ENCODE peak calls at places on chromosome X, in nine cellular contexts. T is activated effector memory CD4-positive, alpha-beta T cell treated with anti-CD3 and anti-CD28 coated beads, Interleukin-2, amount 50 U/mL, for 16 hours; D is uterus; Q is T47D; R is breast epithelium; J is cortex of kidney; W is HTR-8/SVneo; X is Panc1; B is NCI-H345. M is an unnamed sample.
A peak's percentile ranks its signal among the peaks of the same experiment; 100 is the strongest.

GRCh38 chrX:22135994-22136684 is 104.0 kb downstream of the PHEX start:
- DNase-seq in T (no peak), D (peak; percentile 31), Q (no peak), R (peak; percentile 38), J (no peak), W (peak; percentile 54), X (no peak), B (peak; percentile 69), M (no peak)

GRCh38 chrX:132086717-132087116 is 41.1 kb downstream of the FRMD7 start:
- DNase-seq in T (no peak), D (no peak), Q (no peak), R (no peak), J (no peak), W (no peak), X (no peak), B (no peak), M (no peak)

GRCh38 chrX:15680401-15680800 is 15.8 kb upstream of the CLTRN start:
- DNase-seq in T (no peak), D (no peak), Q (no peak), R (no peak), J (no peak), W (no peak), X (no peak), B (no peak), M (no peak)

GRCh38 chrX:149511081-149511480 is 6.0 kb upstream of the IDS start:
- DNase-seq in T (no peak), D (no peak), Q (no peak), R (no peak), J (no peak), W (no peak), X (no peak), B (no peak), M (no peak)

GRCh38 chrX:130772313-130773140 is 130.5 kb downstream of the ENOX2 start:
- DNase-seq in T (no peak), D (no peak), Q (no peak), R (no peak), J (no peak), W (no peak), X (no peak), B (peak; percentile 61), M (no peak)

GRCh38 chrX:18886344-18887161 is 97.4 kb downstream of the PHKA2 start:
- DNase-seq in T (peak; percentile 80), D (peak; percentile 76), Q (peak; percentile 34), R (peak; percentile 75), J (no peak), W (peak; percentile 18), X (peak; percentile 15), B (peak; percentile 39), M (peak; percentile 30)

GRCh38 chrX:9897761-9898161 is 69.4 kb upstream of the CLDN34 start:
- DNase-seq in T (no peak), D (no peak), Q (no peak), R (no peak), J (no peak), W (peak; percentile 42), X (no peak), B (no peak), M (no peak)

GRCh38 chrX:101460669-101461068 is 24.6 kb upstream of the ARMCX4 start:
- DNase-seq in T (no peak), D (no peak), Q (no peak), R (no peak), J (no peak), W (no peak), X (no peak), B (no peak), M (no peak)

GRCh38 chrX:133698298-133698697 is 283.0 kb upstream of the GPC4 start:
- DNase-seq in T (no peak), D (no peak), Q (no peak), R (no peak), J (no peak), W (no peak), X (peak; percentile 10), B (no peak), M (no peak)

GRCh38 chrX:20906571-20906970 is 467.6 kb upstream of the CNKSR2 start:
- DNase-seq in T (no peak), D (no peak), Q (no peak), R (no peak), J (no peak), W (no peak), X (no peak), B (no peak), M (no peak)

GRCh38 chrX:125094901-125095300 is 224.8 kb upstream of the TEX13C start:
- DNase-seq in T (no peak), D (no peak), Q (no peak), R (no peak), J (no peak), W (no peak), X (no peak), B (no peak), M (no peak)

GRCh38 chrX:150167482-150168324 is 195.4 kb upstream of the MAMLD1 start:
- DNase-seq in T (no peak), D (no peak), Q (no peak), R (no peak), J (no peak), W (no peak), X (no peak), B (no peak), M (no peak)

GRCh38 chrX:136115124-136115908 is 32.0 kb upstream of the FHL1 start:
- DNase-seq in T (no peak), D (peak; percentile 43), Q (no peak), R (no peak), J (no peak), W (no peak), X (no peak), B (no peak), M (no peak)

GRCh38 chrX:18964880-18965279 is 19.0 kb downstream of the PHKA2 start:
- DNase-seq in T (no peak), D (no peak), Q (no peak), R (no peak), J (no peak), W (no peak), X (no peak), B (no peak), M (no peak)

GRCh38 chrX:16196829-16197228 is 29.5 kb downstream of the MAGEB17 start:
- DNase-seq in T (no peak), D (no peak), Q (no peak), R (no peak), J (no peak), W (no peak), X (no peak), B (no peak), M (no peak)

GRCh38 chrX:23012636-23013035 is 12.9 kb downstream of the DDX53 start:
- DNase-seq in T (no peak), D (no peak), Q (no peak), R (no peak), J (no peak), W (no peak), X (no peak), B (no peak), M (no peak)

GRCh38 chrX:49041683-49042529 is 1.3 kb downstream of the TFE3 start:
- DNase-seq in T (no peak), D (no peak), Q (no peak), R (no peak), J (no peak), W (no peak), X (no peak), B (no peak), M (no peak)

GRCh38 chrX:38514014-38514854 is 47.1 kb upstream of the TSPAN7 start:
- DNase-seq in T (no peak), D (no peak), Q (no peak), R (no peak), J (no peak), W (no peak), X (no peak), B (no peak), M (no peak)

M was measured in omental fat pad.